ENCODE peak calls at places on chromosome 15, in eight cellular contexts. B is lower lobe of right lung, K is cardiac fibroblast, U is epithelial cell of esophagus, G is GM12865, R is gastrocnemius medialis, J is tibial nerve, F is AG10803. P is an unnamed sample.

GRCh38 chr15:92715753-92716152 is 60.2 kb upstream of the FAM174B start:
- DNase-seq in B (no peak), J (no peak), G (no peak), U (no peak), K (peak), R (no peak), F (no peak), P (peak)

GRCh38 chr15:73704869-73705645 is 20.9 kb downstream of the CD276 start:
- DNase-seq in U (peak), K (peak), R (peak), G (peak), J (peak), B (peak), F (peak), P (peak)

GRCh38 chr15:75891895-75892294 is 11.8 kb upstream of the FBXO22 start:
- DNase-seq in F (peak), G (no peak), K (peak), U (peak), B (no peak), R (no peak), J (no peak), P (peak)

GRCh38 chr15:84113919-84114318 is 121.7 kb upstream of the GOLGA6L4 start:
- DNase-seq in G (no peak), K (no peak), J (no peak), B (no peak), U (no peak), F (no peak), R (no peak), P (peak)

GRCh38 chr15:45704329-45705249 is 69.8 kb downstream of the SQOR start:
- DNase-seq in K (peak), R (no peak), B (no peak), U (peak), F (no peak), G (no peak), J (no peak), P (peak)

GRCh38 chr15:69861331-69862171 is 236.2 kb downstream of the TLE3 start:
- DNase-seq in K (peak), G (no peak), R (no peak), U (no peak), F (no peak), B (no peak), J (no peak), P (peak)

GRCh38 chr15:80163217-80163616 is 10.4 kb downstream of the FAH start:
- DNase-seq in F (no peak), R (no peak), B (no peak), G (no peak), J (no peak), K (no peak), U (no peak), P (no peak)

GRCh38 chr15:52037889-52038505 is 19.0 kb downstream of the MAPK6 start:
- DNase-seq in U (no peak), J (no peak), B (no peak), G (no peak), R (no peak), F (no peak), K (peak), P (no peak)

GRCh38 chr15:87846746-87847145 is 409.8 kb downstream of the NTRK3 start:
- DNase-seq in K (no peak), R (no peak), F (peak), G (no peak), U (no peak), B (no peak), J (no peak), P (no peak)

GRCh38 chr15:96213896-96214295 is 116.6 kb upstream of the NR2F2 start:
- DNase-seq in K (no peak), U (no peak), J (no peak), R (no peak), G (no peak), F (no peak), B (no peak), P (no peak)

GRCh38 chr15:75650908-75651809 is 3.4 kb downstream of the SNX33 start:
- DNase-seq in J (no peak), K (peak), U (no peak), R (no peak), G (no peak), F (no peak), B (no peak), P (no peak)

GRCh38 chr15:98147415-98147814 is 186.9 kb downstream of the ARRDC4 start:
- DNase-seq in G (peak), F (no peak), U (no peak), B (no peak), J (no peak), K (no peak), R (no peak), P (no peak)

GRCh38 chr15:95558131-95558530 is 772.4 kb upstream of the NR2F2 start:
- DNase-seq in R (no peak), U (peak), K (peak), J (no peak), B (no peak), G (no peak), F (no peak), P (peak)

GRCh38 chr15:80895091-80895490 is 94.5 kb downstream of the MESD start:
- DNase-seq in B (no peak), U (no peak), K (no peak), F (no peak), R (no peak), J (no peak), G (no peak), P (no peak)

GRCh38 chr15:63933522-63933921 is 99.8 kb upstream of the HERC1 start:
- DNase-seq in R (no peak), F (peak), G (no peak), B (no peak), J (no peak), K (peak), U (peak), P (no peak)

GRCh38 chr15:45747426-45747825 is 112.6 kb downstream of the SQOR start:
- DNase-seq in K (peak), F (no peak), B (no peak), G (no peak), J (no peak), U (peak), R (no peak), P (no peak)

GRCh38 chr15:48112242-48112641 is 8.5 kb upstream of the SLC24A5 start:
- DNase-seq in B (no peak), G (peak), R (no peak), K (peak), F (peak), U (peak), J (no peak), P (peak)

GRCh38 chr15:84741151-84741550 is 7.2 kb upstream of the ZNF592 start:
- DNase-seq in U (no peak), R (no peak), F (no peak), B (no peak), G (no peak), K (no peak), J (no peak), P (no peak)

GRCh38 chr15:57921371-57921770 is 144.1 kb downstream of the ALDH1A2 start:
- DNase-seq in J (no peak), U (peak), G (no peak), B (no peak), K (peak), F (no peak), R (peak), P (peak)

GRCh38 chr15:57924536-57924935 is 141.0 kb downstream of the ALDH1A2 start:
- DNase-seq in B (no peak), J (no peak), G (no peak), R (no peak), K (no peak), F (no peak), U (no peak), P (no peak)

GRCh38 chr15:57923311-57923710 is 142.2 kb downstream of the ALDH1A2 start:
- DNase-seq in B (no peak), F (peak), R (no peak), K (peak), U (no peak), J (no peak), G (no peak), P (peak)

GRCh38 chr15:57923750-57924149 is 141.8 kb downstream of the ALDH1A2 start:
- DNase-seq in B (no peak), K (peak), J (no peak), G (no peak), F (no peak), U (no peak), R (peak), P (peak)

DNA sequence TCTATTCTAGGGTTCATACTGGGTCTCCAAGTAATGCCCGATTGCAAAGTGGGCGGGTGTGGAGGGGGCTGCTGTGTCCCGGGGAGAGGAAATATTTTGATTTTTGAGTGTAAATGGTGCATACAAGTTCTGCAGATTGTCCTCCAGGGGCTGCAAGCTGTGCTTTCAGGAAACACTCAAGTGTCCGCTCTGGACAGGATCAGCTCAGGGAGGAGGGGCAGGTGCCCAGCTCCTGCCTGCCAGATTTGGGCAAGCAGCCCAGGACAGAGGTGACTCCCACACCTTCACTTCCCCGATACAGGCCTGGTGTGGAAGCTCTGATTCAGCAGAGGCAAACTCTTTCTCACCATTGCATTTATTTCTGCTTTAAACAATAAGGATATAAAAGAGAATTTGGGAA is 142.7 kb downstream of the ALDH1A2 start:
- DNase-seq in J (no peak), R (peak), U (peak), K (peak), F (no peak), G (no peak), B (peak), P (peak)
- TF ChIP-seq CTCF in J (no peak), R (no peak), U (no peak), K (no peak), F (no peak), G (no peak), B (peak), P (no peak)

GRCh38 chr15:50876260-50876988 is 32.1 kb upstream of the AP4E1 start:
- DNase-seq in F (no peak), R (no peak), U (no peak), G (no peak), J (no peak), K (no peak), B (no peak), P (no peak)
- H3K4me3 ChIP-seq in F (peak), R (peak), U (peak), G (peak), J (no peak), K (peak), B (peak), P (peak)

GRCh38 chr15:27747997-27748396 is 351.1 kb downstream of the OCA2 start:
- DNase-seq in K (no peak), B (no peak), J (no peak), G (no peak), F (no peak), U (no peak), R (no peak), P (no peak)

GRCh38 chr15:27743078-27743477 is 356.0 kb downstream of the OCA2 start:
- DNase-seq in J (no peak), B (no peak), K (no peak), G (no peak), R (no peak), F (no peak), U (no peak), P (no peak)

GRCh38 chr15:27744651-27745050 is 354.5 kb downstream of the OCA2 start:
- DNase-seq in R (no peak), B (no peak), U (no peak), J (no peak), K (no peak), G (no peak), F (no peak), P (no peak)

GRCh38 chr15:27746556-27746955 is 352.6 kb downstream of the OCA2 start:
- DNase-seq in U (no peak), B (no peak), K (no peak), F (no peak), J (no peak), G (no peak), R (no peak), P (no peak)

GRCh38 chr15:27743638-27744037 is 355.5 kb downstream of the OCA2 start:
- DNase-seq in J (no peak), U (no peak), F (no peak), G (no peak), B (no peak), K (no peak), R (no peak), P (no peak)
- TF ChIP-seq CTCF in J (no peak), U (no peak), F (no peak), G (no peak), B (no peak), K (no peak), R (no peak), P (no peak)

GRCh38 chr15:44662478-44663409 is 718 bp downstream of the SPG11 start:
- DNase-seq in F (peak), U (peak), J (peak), R (peak), G (peak), K (peak), B (peak), P (peak)
- H3K4me3 ChIP-seq in F (peak), U (peak), J (peak), R (peak), G (peak), K (peak), B (peak), P (peak)

GRCh38 chr15:53665930-53666329 is 93.5 kb downstream of the WDR72 start:
- DNase-seq in B (no peak), J (no peak), F (no peak), K (no peak), U (no peak), G (no peak), R (no peak), P (no peak)
- TF ChIP-seq CTCF in B (no peak), J (no peak), F (no peak), K (no peak), U (peak), G (no peak), R (no peak), P (peak)

GRCh38 chr15:83108266-83109219 is 1.1 kb downstream of the TM6SF1 start:
- DNase-seq in J (no peak), U (peak), F (peak), K (peak), B (peak), R (peak), G (peak), P (peak)
- H3K4me3 ChIP-seq in J (peak), U (no peak), F (no peak), K (peak), B (peak), R (peak), G (peak), P (peak)

DNA sequence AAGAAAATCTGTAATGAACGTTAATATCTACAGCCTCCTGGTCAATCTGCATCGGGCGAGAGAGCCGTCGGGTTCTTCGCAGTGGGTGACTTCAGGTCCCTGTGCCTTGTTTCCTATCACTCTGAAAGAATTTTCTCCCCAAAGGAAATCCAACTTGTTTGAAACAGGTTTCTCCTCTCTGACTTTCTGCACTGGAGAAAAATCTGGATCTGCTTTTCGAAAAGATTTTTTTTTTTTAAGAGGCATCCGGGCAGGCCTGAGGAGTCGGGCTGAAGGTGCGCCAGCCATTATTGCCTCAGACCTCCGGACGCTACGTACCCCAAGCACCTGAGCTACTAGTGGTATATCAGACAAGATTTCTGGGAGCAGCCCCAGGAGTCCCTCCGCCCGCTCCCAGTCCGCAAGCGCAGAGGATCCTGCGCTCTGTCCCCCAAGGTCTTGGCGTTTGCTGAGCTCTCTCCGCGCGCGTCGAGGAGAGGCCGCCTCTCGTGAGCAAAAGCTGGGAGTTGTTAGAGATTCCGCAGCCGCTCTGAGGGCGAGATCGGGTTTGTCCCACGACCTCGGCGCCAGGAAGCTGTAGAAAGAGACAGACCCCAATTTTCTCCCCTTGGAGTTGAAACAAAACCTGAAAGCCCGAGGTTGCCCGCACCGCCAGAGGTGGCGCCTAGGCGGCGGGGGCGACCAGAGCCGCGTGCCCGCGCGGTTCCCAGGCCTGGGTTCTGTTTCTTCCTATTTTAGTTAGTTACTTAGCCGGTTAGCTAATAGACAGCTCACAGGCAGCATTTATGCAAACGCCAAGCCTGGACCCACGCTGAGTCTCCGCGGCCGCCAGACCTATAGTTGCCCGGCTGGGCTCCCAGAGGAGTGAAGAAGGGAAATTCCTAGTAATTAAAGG is 72.4 kb upstream of the POLG start:
- DNase-seq in F (no peak), U (peak), B (no peak), G (no peak), J (no peak), R (no peak), K (no peak), P (no peak)
- TF ChIP-seq CTCF in F (no peak), U (peak), B (no peak), G (no peak), J (no peak), R (no peak), K (peak), P (no peak)

GRCh38 chr15:57547243-57547755 is 44.4 kb upstream of the MYZAP start:
- DNase-seq in U (no peak), J (no peak), K (no peak), F (no peak), R (no peak), G (no peak), B (no peak), P (no peak)
- H3K4me3 ChIP-seq in U (no peak), J (no peak), K (no peak), F (no peak), R (no peak), G (no peak), B (no peak), P (no peak)

GRCh38 chr15:68366314-68366713 is 65.6 kb downstream of the ITGA11 start:
- DNase-seq in U (no peak), R (no peak), G (no peak), B (no peak), F (no peak), K (no peak), J (no peak), P (no peak)
- TF ChIP-seq CTCF in U (no peak), R (no peak), G (no peak), B (no peak), F (no peak), K (peak), J (no peak), P (no peak)